ENCODE peak calls at places on chromosomes 16 and 17, in six cellular contexts. M is stimulated activated naive CD8-positive, alpha-beta T cell treated with anti-CD3 and anti-CD28 coated beads, Interleukin-15, Interleukin-2, amounts not matched to agents 100 U/mL and 50 U/mL, for 24 hours; G is RCC 7860; I is NCI-H774; A is anterior cingulate cortex; N is mucosa of descending colon. K is an unnamed sample.

GRCh38 chr16:3187798-3188674 is at the start of gene OR1F1:
- DNase-seq in G (peak), I (peak), N (no peak), M (peak), A (no peak), K (no peak)

GRCh38 chr17:43900858-43901754 is 6.2 kb downstream of the MPP2 start:
- DNase-seq in G (no peak), M (no peak), I (no peak), A (no peak), N (no peak), K (no peak)

GRCh38 chr17:6555331-6556120 is 829 bp downstream of the PITPNM3 start:
- DNase-seq in A (peak), G (peak), M (peak), N (peak), I (no peak), K (no peak)

GRCh38 chr17:49715717-49716279 is 8.0 kb upstream of the SLC35B1 start:
- DNase-seq in N (no peak), A (no peak), M (peak), G (no peak), I (no peak), K (no peak)

GRCh38 chr17:42459983-42460300 is 1.3 kb downstream of the ATP6V0A1 start:
- DNase-seq in M (no peak), A (no peak), I (no peak), G (peak), N (no peak), K (no peak)

GRCh38 chr17:39246274-39246673 is 20.5 kb upstream of the STAC2 start:
- DNase-seq in M (no peak), G (no peak), A (no peak), N (no peak), I (no peak), K (no peak)

GRCh38 chr17:57210224-57210553 is 46.1 kb upstream of the MSI2 start:
- DNase-seq in G (peak), A (no peak), M (no peak), N (no peak), I (no peak), K (no peak)

GRCh38 chr16:20750558-20750957 is 8.9 kb upstream of the THUMPD1 start:
- DNase-seq in I (no peak), M (no peak), G (no peak), N (no peak), A (no peak), K (no peak)

GRCh38 chr16:18846416-18846815 is 45.1 kb upstream of the ARL6IP1 start:
- DNase-seq in A (no peak), M (no peak), G (no peak), N (no peak), I (no peak), K (no peak)

GRCh38 chr17:78013683-78014467 is 55.4 kb downstream of the TNRC6C start:
- DNase-seq in I (peak), N (peak), A (no peak), M (peak), G (peak), K (peak)

GRCh38 chr16:87780385-87780989 is 14.7 kb upstream of the KLHDC4 start:
- DNase-seq in M (peak), G (peak), N (peak), I (peak), A (no peak), K (peak)

GRCh38 chr16:15942901-15943690 is 6.3 kb upstream of the ABCC1 start:
- DNase-seq in G (no peak), A (no peak), I (no peak), M (no peak), N (no peak), K (no peak)

GRCh38 chr17:73787036-73787720 is 142.9 kb upstream of the SDK2 start:
- DNase-seq in N (no peak), G (no peak), I (peak), M (no peak), A (no peak), K (no peak)

GRCh38 chr16:1158456-1159324 is 5.8 kb downstream of the CACNA1H start:
- DNase-seq in M (no peak), A (no peak), N (peak), I (no peak), G (no peak), K (no peak)

GRCh38 chr16:53415504-53415903 is 18.8 kb upstream of the RBL2 start:
- DNase-seq in I (peak), N (no peak), A (no peak), G (no peak), M (no peak), K (no peak)

GRCh38 chr17:4557626-4558310 is 2.6 kb upstream of the MYBBP1A start:
- DNase-seq in N (no peak), M (no peak), A (no peak), I (no peak), G (no peak), K (no peak)

GRCh38 chr17:6936370-6937028 is 59.4 kb upstream of the ALOX12 start:
- DNase-seq in A (peak), G (no peak), I (no peak), N (peak), M (no peak), K (peak)

GRCh38 chr17:79010304-79010646 is 711 bp upstream of the CANT1 start:
- DNase-seq in N (no peak), G (no peak), A (no peak), I (no peak), M (no peak), K (no peak)

GRCh38 chr17:62187681-62188080 is 122.6 kb upstream of the MED13 start:
- DNase-seq in A (no peak), N (peak), I (no peak), M (no peak), G (no peak), K (no peak)

GRCh38 chr17:45296003-45296832 is 20.6 kb downstream of the MAP3K14 start:
- DNase-seq in M (no peak), N (no peak), I (no peak), G (no peak), A (no peak), K (peak)

GRCh38 chr17:55295411-55296170 is 30.8 kb downstream of the HLF start:
- DNase-seq in M (peak), N (peak), G (peak), I (peak), A (no peak), K (no peak)

GRCh38 chr17:74768069-74768762 is 7.9 kb downstream of the NAT9 start:
- DNase-seq in G (peak), M (no peak), A (peak), I (no peak), N (no peak), K (no peak)

GRCh38 chr16:22926105-22926751 is 112.3 kb downstream of the HS3ST2 start:
- DNase-seq in N (no peak), I (no peak), M (no peak), G (no peak), A (no peak), K (no peak)

GRCh38 chr17:4175921-4176802 is 33.2 kb downstream of the CYB5D2 start:
- DNase-seq in A (no peak), M (peak), G (no peak), N (no peak), I (no peak), K (no peak)

GRCh38 chr17:79325707-79326106 is 251.1 kb downstream of the ENGASE start:
- DNase-seq in N (peak), M (no peak), A (no peak), G (no peak), I (no peak), K (no peak)

GRCh38 chr17:62629556-62630364 is 2.3 kb downstream of the MRC2 start:
- DNase-seq in A (no peak), G (no peak), I (no peak), N (no peak), M (no peak), K (no peak)

GRCh38 chr16:1194665-1195392 is 30.2 kb downstream of the TPSG1 start:
- DNase-seq in N (no peak), I (no peak), A (no peak), M (peak), G (no peak), K (no peak)

GRCh38 chr17:70357196-70357595 is 187.9 kb downstream of the KCNJ2 start:
- DNase-seq in A (no peak), G (no peak), N (no peak), M (no peak), I (no peak), K (no peak)

GRCh38 chr16:86992587-86992986 is 324.6 kb downstream of the C16orf95 start:
- DNase-seq in A (no peak), N (no peak), G (peak), M (no peak), I (no peak), K (no peak)

GRCh38 chr17:77735051-77735340 is 223.5 kb upstream of the TNRC6C start:
- DNase-seq in M (no peak), N (no peak), G (no peak), A (no peak), I (no peak), K (no peak)

GRCh38 chr17:71412803-71413202 is 708.0 kb upstream of the SOX9 start:
- DNase-seq in M (no peak), G (peak), N (no peak), A (no peak), I (no peak), K (peak)

GRCh38 chr16:81237942-81238295 is 570 bp upstream of the BCO1 start:
- DNase-seq in A (no peak), I (no peak), G (no peak), N (no peak), M (no peak), K (no peak)

GRCh38 chr17:56777859-56778258 is 55.9 kb downstream of the C17orf67 start:
- DNase-seq in I (no peak), G (no peak), A (no peak), M (no peak), N (no peak), K (no peak)

GRCh38 chr16:75131081-75131480 is 14.5 kb upstream of the LDHD start:
- DNase-seq in I (no peak), M (no peak), N (no peak), A (no peak), G (no peak), K (no peak)